ENCODE peak calls at places on chromosomes 1 and 21, in six cellular contexts. O is tibial artery, L is endodermal cell, R is NT2/D1, B is fibroblast of mammary gland, F is breast epithelium. C is an unnamed sample.

GRCh38 chr1:206748348-206749034 is 22.1 kb upstream of the IL19 start:
- DNase-seq in O (no peak), L (no peak), R (no peak), B (no peak), F (no peak), C (no peak)

GRCh38 chr1:168958562-168959289 is 147.8 kb upstream of the ATP1B1 start:
- DNase-seq in O (no peak), L (no peak), R (no peak), B (peak), F (no peak), C (no peak)

GRCh38 chr1:216723274-216723780 is at the start of gene ESRRG:
- DNase-seq in O (no peak), L (peak), R (peak), B (no peak), F (peak), C (peak)

GRCh38 chr1:26994772-26995625 is 1.5 kb downstream of the TRNP1 start:
- DNase-seq in O (no peak), L (peak), R (no peak), B (no peak), F (no peak), C (no peak)

GRCh38 chr1:93798301-93798700 is 80.7 kb downstream of the DNTTIP2 start:
- DNase-seq in O (no peak), L (peak), R (no peak), B (peak), F (no peak), C (no peak)

GRCh38 chr1:39835110-39835509 is 46.4 kb upstream of the BMP8B start:
- DNase-seq in O (no peak), L (no peak), R (no peak), B (no peak), F (no peak), C (no peak)

GRCh38 chr1:12480748-12481362 is 137.2 kb downstream of the DHRS3 start:
- DNase-seq in O (no peak), L (no peak), R (peak), B (peak), F (no peak), C (no peak)

GRCh38 chr1:60245371-60245770 is 171.8 kb upstream of the C1orf87 start:
- DNase-seq in O (no peak), L (no peak), R (no peak), B (peak), F (no peak), C (no peak)

GRCh38 chr1:201149400-201149799 is 4.9 kb downstream of the TMEM9 start:
- DNase-seq in O (no peak), L (no peak), R (no peak), B (peak), F (no peak), C (peak)

GRCh38 chr1:181949500-181949899 is 112.0 kb downstream of the ZNF648 start:
- DNase-seq in O (no peak), L (no peak), R (no peak), B (no peak), F (no peak), C (no peak)

GRCh38 chr1:181448461-181448860 is 34.9 kb upstream of the CACNA1E start:
- DNase-seq in O (no peak), L (no peak), R (no peak), B (no peak), F (no peak), C (peak)

GRCh38 chr1:39539252-39539790 is 37.3 kb downstream of the PABPC4 start:
- DNase-seq in O (peak), L (peak), R (peak), B (peak), F (peak), C (peak)

GRCh38 chr21:26565546-26565945 is 7.5 kb downstream of the CYYR1 start:
- DNase-seq in O (no peak), L (no peak), R (no peak), B (no peak), F (no peak), C (no peak)

GRCh38 chr1:66316464-66317155 is 217.3 kb upstream of the SGIP1 start:
- DNase-seq in O (no peak), L (no peak), R (no peak), B (peak), F (no peak), C (no peak)

GRCh38 chr1:6464514-6464836 is 1.5 kb downstream of the TNFRSF25 start:
- DNase-seq in O (no peak), L (peak), R (no peak), B (no peak), F (no peak), C (peak)

GRCh38 chr1:7970250-7970649 is 8.7 kb downstream of the PARK7 start:
- DNase-seq in O (no peak), L (no peak), R (no peak), B (no peak), F (no peak), C (no peak)

GRCh38 chr1:145757420-145757819 is 38.1 kb downstream of the CD160 start:
- DNase-seq in O (no peak), L (no peak), R (no peak), B (no peak), F (no peak), C (no peak)

GRCh38 chr1:28518745-28519341 is 13.0 kb downstream of the RCC1 start:
- DNase-seq in O (no peak), L (no peak), R (no peak), B (peak), F (no peak), C (peak)

GRCh38 chr1:39545531-39545930 is 31.1 kb downstream of the PABPC4 start:
- DNase-seq in O (no peak), L (no peak), R (no peak), B (no peak), F (no peak), C (no peak)

GRCh38 chr1:47229884-47230691 is 1.9 kb downstream of the TAL1 start:
- DNase-seq in O (no peak), L (no peak), R (no peak), B (no peak), F (no peak), C (no peak)

GRCh38 chr1:156244126-156244525 is 2.1 kb downstream of the BGLAP start:
- DNase-seq in O (no peak), L (no peak), R (no peak), B (no peak), F (no peak), C (no peak)

GRCh38 chr1:8032351-8032750 is 6.2 kb upstream of the ERRFI1 start:
- DNase-seq in O (no peak), L (no peak), R (no peak), B (peak), F (no peak), C (no peak)

GRCh38 chr1:101165514-101165913 is 71.3 kb upstream of the S1PR1 start:
- DNase-seq in O (no peak), L (no peak), R (no peak), B (no peak), F (no peak), C (no peak)

GRCh38 chr1:68229927-68230812 is 2.2 kb downstream of the WLS start:
- DNase-seq in O (no peak), L (peak), R (no peak), B (peak), F (no peak), C (no peak)
- H3K4me3 ChIP-seq in O (peak), L (peak), R (peak), B (peak), F (peak), C (no peak)

DNA sequence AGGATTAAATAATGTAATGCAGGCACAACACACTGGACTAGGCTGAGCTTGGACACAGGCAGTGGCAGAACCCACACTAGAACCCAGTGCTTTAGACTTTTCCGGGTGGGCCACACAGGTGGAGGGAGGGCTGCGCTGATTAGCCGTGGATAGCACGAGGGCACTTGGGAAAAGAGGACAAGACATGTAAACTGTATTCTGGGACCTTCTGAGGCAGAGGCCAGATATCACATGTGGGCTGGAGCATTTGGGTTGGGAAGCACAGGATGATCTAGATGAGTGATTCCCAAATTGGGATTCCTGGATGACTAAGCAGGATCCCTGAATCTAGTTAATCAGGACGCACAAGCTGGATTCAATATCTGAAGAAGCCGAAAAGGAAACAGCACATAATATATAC is 20.3 kb upstream of the A3GALT2 start:
- DNase-seq in O (peak), L (no peak), R (no peak), B (peak), F (no peak), C (no peak)
- H3K4me3 ChIP-seq in O (peak), L (peak), R (no peak), B (no peak), F (no peak), C (no peak)

DNA sequence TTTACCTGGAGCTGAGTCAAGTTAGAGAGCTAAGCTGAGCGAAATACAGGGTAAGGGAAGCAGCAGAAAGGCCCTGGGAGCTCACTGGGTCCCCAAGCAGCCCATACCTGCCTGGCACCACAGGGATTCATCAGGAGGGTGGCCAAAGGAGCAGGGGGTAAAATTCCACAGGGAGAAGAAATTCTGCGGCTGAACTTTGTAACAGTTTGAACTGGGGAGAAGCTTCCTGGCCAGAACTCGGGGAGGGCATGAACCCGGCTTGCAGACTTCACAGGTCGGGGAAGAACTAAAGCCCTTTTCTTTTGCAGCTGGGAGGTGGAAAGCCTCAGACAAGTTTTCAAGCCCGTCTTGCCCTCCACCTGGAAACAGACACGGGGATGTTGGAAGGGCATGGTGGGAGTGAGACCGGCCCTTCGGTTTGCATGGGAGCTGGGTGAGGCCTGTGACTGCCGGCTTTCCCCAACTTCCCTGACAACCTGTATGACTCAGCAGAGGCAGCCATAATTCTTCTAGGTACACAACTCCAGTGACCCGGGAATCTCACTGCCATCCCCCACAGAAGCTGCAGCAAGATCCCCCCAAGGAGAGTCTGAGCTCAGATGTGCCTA is 11.3 kb downstream of the THEM4 start:
- DNase-seq in O (no peak), L (no peak), R (no peak), B (no peak), F (no peak), C (no peak)
- H3K4me3 ChIP-seq in O (no peak), L (no peak), R (no peak), B (no peak), F (no peak), C (no peak)

GRCh38 chr1:150695561-150695960 is 1.4 kb downstream of the GOLPH3L start:
- DNase-seq in O (no peak), L (no peak), R (no peak), B (peak), F (no peak), C (no peak)
- H3K4me3 ChIP-seq in O (peak), L (peak), R (no peak), B (no peak), F (no peak), C (no peak)

DNA sequence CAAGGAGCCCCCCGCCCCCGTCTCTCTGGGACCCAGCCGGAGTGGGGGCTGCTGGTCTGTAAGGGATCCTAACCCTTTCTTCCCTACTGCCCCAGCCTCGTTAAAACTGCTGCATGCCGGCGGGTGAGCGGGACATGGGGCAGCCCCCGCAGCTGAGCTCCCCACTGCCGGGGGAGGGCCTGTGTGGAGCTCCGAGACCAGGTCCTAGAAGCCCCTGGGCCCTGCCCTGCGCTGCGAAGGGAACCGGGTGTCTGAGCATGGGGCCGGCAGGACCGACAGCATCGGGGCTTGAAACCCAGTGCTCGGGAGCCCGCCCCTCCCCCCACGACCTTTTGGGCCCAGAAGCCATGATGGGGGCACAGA is 9.2 kb upstream of the COL6A1 start:
- DNase-seq in O (peak), L (no peak), R (no peak), B (no peak), F (no peak), C (no peak)
- H3K4me3 ChIP-seq in O (peak), L (no peak), R (peak), B (peak), F (peak), C (no peak)

GRCh38 chr1:1425753-1426495 is 4.8 kb upstream of the ANKRD65 start:
- DNase-seq in O (no peak), L (peak), R (no peak), B (no peak), F (no peak), C (no peak)

GRCh38 chr1:1425426-1425752 is 4.3 kb upstream of the ANKRD65 start:
- DNase-seq in O (no peak), L (no peak), R (no peak), B (no peak), F (no peak), C (no peak)

GRCh38 chr1:1426496-1426960 is 5.5 kb upstream of the ANKRD65 start:
- DNase-seq in O (no peak), L (peak), R (no peak), B (no peak), F (no peak), C (no peak)

GRCh38 chr1:1428174-1428573 is 7.1 kb upstream of the ANKRD65 start:
- DNase-seq in O (no peak), L (peak), R (no peak), B (no peak), F (no peak), C (no peak)

GRCh38 chr1:1426961-1427934 is 6.2 kb upstream of the ANKRD65 start:
- DNase-seq in O (peak), L (peak), R (no peak), B (no peak), F (no peak), C (no peak)
- H3K4me3 ChIP-seq in O (peak), L (no peak), R (peak), B (no peak), F (peak), C (no peak)

C was measured in Caco-2.